ENCODE peak calls at places on chromosomes 5 and 9, in six cellular contexts. One of them, this sample, is unnamed.

GRCh38 chr9:16171851-16172250 is 619.0 kb downstream of the CCDC171 start:
- DNase-seq in BJ: no peak
- DNase-seq in CD8-positive, alpha-beta memory T cell: no peak
- DNase-seq in WERI-Rb-1: no peak
- DNase-seq in fibroblast of lung: no peak
- DNase-seq in cardiac muscle cell: no peak
- DNase-seq in this sample: no peak

GRCh38 chr5:143402464-143403356 is 776 bp downstream of the NR3C1 start:
- DNase-seq in BJ: no peak
- DNase-seq in CD8-positive, alpha-beta memory T cell: peak; percentile 53
- DNase-seq in WERI-Rb-1: peak; percentile 45
- DNase-seq in fibroblast of lung: peak; percentile 60
- DNase-seq in cardiac muscle cell: peak; percentile 65
- DNase-seq in this sample: peak; percentile 73

GRCh38 chr9:136373300-136374182 is at the start of gene CARD9:
- DNase-seq in BJ: no peak
- DNase-seq in CD8-positive, alpha-beta memory T cell: no peak
- DNase-seq in WERI-Rb-1: peak; percentile 88
- DNase-seq in fibroblast of lung: no peak
- DNase-seq in cardiac muscle cell: no peak
- DNase-seq in this sample: no peak

GRCh38 chr9:20189871-20190270 is 401.0 kb upstream of the SLC24A2 start:
- DNase-seq in BJ: no peak
- DNase-seq in CD8-positive, alpha-beta memory T cell: no peak
- DNase-seq in WERI-Rb-1: peak; percentile 37
- DNase-seq in fibroblast of lung: no peak
- DNase-seq in cardiac muscle cell: no peak
- DNase-seq in this sample: no peak

GRCh38 chr5:125093776-125094175 is 347.3 kb upstream of the ZNF608 start:
- DNase-seq in BJ: peak; percentile 44
- DNase-seq in CD8-positive, alpha-beta memory T cell: no peak
- DNase-seq in WERI-Rb-1: no peak
- DNase-seq in fibroblast of lung: peak; percentile 93
- DNase-seq in cardiac muscle cell: no peak
- DNase-seq in this sample: peak; percentile 80

GRCh38 chr9:110308504-110309109 is 29.1 kb downstream of the TXNDC8 start:
- DNase-seq in BJ: no peak
- DNase-seq in CD8-positive, alpha-beta memory T cell: no peak
- DNase-seq in WERI-Rb-1: no peak
- DNase-seq in fibroblast of lung: no peak
- DNase-seq in cardiac muscle cell: no peak
- DNase-seq in this sample: no peak

GRCh38 chr5:170353011-170353890 is 35.9 kb downstream of the KCNMB1 start:
- DNase-seq in BJ: no peak
- DNase-seq in CD8-positive, alpha-beta memory T cell: no peak
- DNase-seq in WERI-Rb-1: no peak
- DNase-seq in fibroblast of lung: no peak
- DNase-seq in cardiac muscle cell: peak; percentile 52
- DNase-seq in this sample: no peak

GRCh38 chr5:134738963-134739661 is 764 bp downstream of the CAMLG start:
- DNase-seq in BJ: no peak
- DNase-seq in CD8-positive, alpha-beta memory T cell: peak; percentile 36
- DNase-seq in WERI-Rb-1: peak; percentile 26
- DNase-seq in fibroblast of lung: peak; percentile 53
- DNase-seq in cardiac muscle cell: peak; percentile 35
- DNase-seq in this sample: peak; percentile 59

GRCh38 chr5:76715734-76716455 is at the start of gene F2R:
- DNase-seq in BJ: no peak
- DNase-seq in CD8-positive, alpha-beta memory T cell: peak; percentile 21
- DNase-seq in WERI-Rb-1: peak; percentile 72
- DNase-seq in fibroblast of lung: peak; percentile 81
- DNase-seq in cardiac muscle cell: peak; percentile 80
- DNase-seq in this sample: peak; percentile 83

GRCh38 chr5:100406640-100407039 is 128.5 kb upstream of the FAM174A start:
- DNase-seq in BJ: no peak
- DNase-seq in CD8-positive, alpha-beta memory T cell: no peak
- DNase-seq in WERI-Rb-1: no peak
- DNase-seq in fibroblast of lung: peak; percentile 50
- DNase-seq in cardiac muscle cell: no peak
- DNase-seq in this sample: no peak

GRCh38 chr9:114883709-114884108 is 46.7 kb downstream of the TNFSF8 start:
- DNase-seq in BJ: no peak
- DNase-seq in CD8-positive, alpha-beta memory T cell: no peak
- DNase-seq in WERI-Rb-1: no peak
- DNase-seq in fibroblast of lung: no peak
- DNase-seq in cardiac muscle cell: no peak
- DNase-seq in this sample: no peak

GRCh38 chr9:35697486-35697885 is 7.8 kb upstream of the TPM2 start:
- DNase-seq in BJ: no peak
- DNase-seq in CD8-positive, alpha-beta memory T cell: no peak
- DNase-seq in WERI-Rb-1: no peak
- DNase-seq in fibroblast of lung: no peak
- DNase-seq in cardiac muscle cell: no peak
- DNase-seq in this sample: no peak
- H3K36me3 ChIP-seq in BJ: peaks cover 43% of the 10 kb centered on the region
- H3K36me3 ChIP-seq in CD8-positive, alpha-beta memory T cell: peaks cover 55% of the 10 kb centered on the region
- H3K36me3 ChIP-seq in WERI-Rb-1: peaks cover 57% of the 10 kb centered on the region
- H3K36me3 ChIP-seq in fibroblast of lung: peaks cover 47% of the 10 kb centered on the region
- H3K36me3 ChIP-seq in cardiac muscle cell: peaks cover 55% of the 10 kb centered on the region
- H3K36me3 ChIP-seq in this sample: peaks cover 56% of the 10 kb centered on the region

DNA sequence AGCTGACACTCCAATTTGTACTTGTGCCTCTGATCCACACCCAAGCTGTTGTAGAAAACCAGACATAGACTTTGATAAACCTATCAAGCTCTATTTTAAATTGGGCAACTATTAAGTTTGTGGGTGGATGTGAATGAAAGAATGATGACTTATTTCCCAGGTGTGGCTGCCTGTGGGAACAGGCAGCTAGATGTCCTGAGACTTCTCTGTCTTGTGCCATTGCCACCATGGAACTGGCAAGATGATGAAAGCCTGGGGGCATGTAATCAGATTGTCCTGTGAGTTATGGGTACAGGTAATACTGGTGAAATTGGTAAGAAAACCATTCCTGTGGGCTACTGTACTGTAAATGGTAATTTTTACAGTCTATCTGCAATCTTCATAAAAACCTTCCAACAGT is 57.5 kb downstream of the CEMIP2 start:
- DNase-seq in BJ: no peak
- DNase-seq in CD8-positive, alpha-beta memory T cell: no peak
- DNase-seq in WERI-Rb-1: no peak
- DNase-seq in fibroblast of lung: no peak
- DNase-seq in cardiac muscle cell: no peak
- DNase-seq in this sample: no peak
- H3K36me3 ChIP-seq in BJ: peaks cover 25% of the 10 kb centered on the region
- H3K36me3 ChIP-seq in CD8-positive, alpha-beta memory T cell: peaks cover 54% of the 10 kb centered on the region
- H3K36me3 ChIP-seq in WERI-Rb-1: no peaks in the 10 kb centered on the region
- H3K36me3 ChIP-seq in fibroblast of lung: peaks cover 12% of the 10 kb centered on the region
- H3K36me3 ChIP-seq in cardiac muscle cell: peaks cover 25% of the 10 kb centered on the region
- H3K36me3 ChIP-seq in this sample: peaks cover 49% of the 10 kb centered on the region

DNA sequence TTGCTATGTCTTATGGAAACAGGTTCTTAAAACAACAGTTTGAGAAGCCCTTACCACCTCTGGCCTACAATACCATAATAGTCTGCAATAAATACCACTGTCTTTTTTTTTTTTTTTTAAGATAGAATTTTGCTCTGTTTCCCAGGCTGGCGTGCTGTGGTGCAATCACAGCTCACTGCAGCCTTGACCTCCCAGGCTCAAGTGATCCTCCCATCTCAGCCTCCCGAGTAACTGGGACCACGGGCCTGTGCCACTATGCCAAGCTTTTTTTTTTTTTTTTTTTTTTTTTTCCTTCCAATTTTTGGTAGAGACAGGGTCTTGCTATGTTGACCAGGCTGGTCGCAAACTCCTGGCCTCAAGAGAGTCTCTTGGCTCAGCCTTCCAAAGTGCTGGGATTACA is 37.0 kb downstream of the AFF4 start:
- DNase-seq in BJ: no peak
- DNase-seq in CD8-positive, alpha-beta memory T cell: no peak
- DNase-seq in WERI-Rb-1: peak; percentile 38
- DNase-seq in fibroblast of lung: no peak
- DNase-seq in cardiac muscle cell: no peak
- DNase-seq in this sample: no peak
- H3K36me3 ChIP-seq in BJ: peaks cover 15% of the 10 kb centered on the region
- H3K36me3 ChIP-seq in CD8-positive, alpha-beta memory T cell: peaks cover 28% of the 10 kb centered on the region
- H3K36me3 ChIP-seq in WERI-Rb-1: peaks cover 67% of the 10 kb centered on the region
- H3K36me3 ChIP-seq in fibroblast of lung: peaks cover 5% of the 10 kb centered on the region
- H3K36me3 ChIP-seq in cardiac muscle cell: peaks cover 25% of the 10 kb centered on the region
- H3K36me3 ChIP-seq in this sample: peaks cover 93% of the 10 kb centered on the region

DNA sequence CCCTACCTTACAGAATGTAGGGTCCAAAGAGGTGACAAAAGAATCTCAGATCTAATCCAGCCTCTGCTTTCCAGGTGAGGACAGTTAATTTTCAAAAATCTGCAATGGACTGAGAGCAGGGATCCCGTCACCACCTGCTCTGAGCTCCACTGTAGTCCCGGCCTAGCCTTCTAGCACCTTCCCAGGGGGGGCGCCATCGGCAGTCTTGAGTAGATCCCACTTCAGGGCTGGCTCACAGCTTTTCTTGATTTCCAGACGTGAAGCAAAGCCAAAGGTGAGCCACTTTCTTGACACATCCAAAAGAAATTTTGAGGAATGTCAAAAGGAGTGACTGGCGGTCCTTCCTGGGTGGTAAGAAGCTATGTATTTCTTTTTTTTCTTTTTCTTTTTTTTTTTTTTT is 114.1 kb downstream of the SYK start:
- DNase-seq in BJ: no peak
- DNase-seq in CD8-positive, alpha-beta memory T cell: no peak
- DNase-seq in WERI-Rb-1: peak; percentile 75
- DNase-seq in fibroblast of lung: no peak
- DNase-seq in cardiac muscle cell: peak; percentile 47
- DNase-seq in this sample: no peak
- H3K36me3 ChIP-seq in BJ: no peaks in the 10 kb centered on the region
- H3K36me3 ChIP-seq in CD8-positive, alpha-beta memory T cell: no peaks in the 10 kb centered on the region
- H3K36me3 ChIP-seq in WERI-Rb-1: no peaks in the 10 kb centered on the region
- H3K36me3 ChIP-seq in fibroblast of lung: no peaks in the 10 kb centered on the region
- H3K36me3 ChIP-seq in cardiac muscle cell: no peaks in the 10 kb centered on the region
- H3K36me3 ChIP-seq in this sample: no peaks in the 10 kb centered on the region